ENCODE peak calls at places on chromosome 1, in seven cellular contexts. W is ascending aorta, C is right lobe of liver, J is fibroblast of lung, D is cardiac muscle cell, K is bronchial epithelial cell, L is astrocyte of the spinal cord. N is an unnamed sample.

GRCh38 chr1:11281518-11282331 is 8.7 kb downstream of the UBIAD1 start:
- DNase-seq in W (peak; percentile 69), C (no peak), J (peak; percentile 94), D (no peak), K (no peak), L (peak; percentile 96), N (no peak)

GRCh38 chr1:156815307-156815826 is 1.3 kb downstream of the SH2D2A start:
- DNase-seq in W (peak; percentile 71), C (no peak), J (peak; percentile 70), D (no peak), K (peak; percentile 71), L (peak; percentile 59), N (no peak)

GRCh38 chr1:9164537-9164910 is 35.6 kb upstream of the GPR157 start:
- DNase-seq in W (no peak), C (no peak), J (peak; percentile 41), D (no peak), K (no peak), L (peak; percentile 41), N (no peak)

GRCh38 chr1:234731371-234732085 is 121.5 kb upstream of the IRF2BP2 start:
- DNase-seq in W (no peak), C (no peak), J (peak; percentile 93), D (no peak), K (peak; percentile 98), L (peak; percentile 86), N (peak; percentile 68)

GRCh38 chr1:215720121-215720520 is 153.0 kb downstream of the KCTD3 start:
- DNase-seq in W (no peak), C (no peak), J (peak; percentile 8), D (no peak), K (no peak), L (no peak), N (no peak)

GRCh38 chr1:84506729-84507453 is 510 bp upstream of the GNG5 start:
- DNase-seq in W (no peak), C (no peak), J (no peak), D (no peak), K (no peak), L (no peak), N (no peak)

GRCh38 chr1:241605146-241605805 is 34.9 kb downstream of the CHML start:
- DNase-seq in W (no peak), C (no peak), J (no peak), D (peak; percentile 11), K (peak; percentile 56), L (no peak), N (no peak)

GRCh38 chr1:87951852-87952251 is 623.2 kb downstream of the LMO4 start:
- DNase-seq in W (no peak), C (no peak), J (peak; percentile 50), D (peak; percentile 51), K (no peak), L (peak; percentile 23), N (no peak)

GRCh38 chr1:172547071-172547470 is 14.1 kb downstream of the SUCO start:
- DNase-seq in W (no peak), C (no peak), J (peak; percentile 33), D (no peak), K (no peak), L (peak; percentile 48), N (no peak)

GRCh38 chr1:230137328-230137815 is 70.3 kb downstream of the GALNT2 start:
- DNase-seq in W (no peak), C (no peak), J (no peak), D (no peak), K (no peak), L (no peak), N (no peak)

GRCh38 chr1:17875171-17875881 is 120.2 kb downstream of the ACTL8 start:
- DNase-seq in W (no peak), C (no peak), J (peak; percentile 73), D (no peak), K (peak; percentile 18), L (peak; percentile 18), N (no peak)

GRCh38 chr1:200483491-200484143 is 73.8 kb upstream of the ZNF281 start:
- DNase-seq in W (no peak), C (peak; percentile 68), J (peak; percentile 100), D (peak; percentile 8), K (peak; percentile 99), L (peak; percentile 98), N (peak; percentile 72)

GRCh38 chr1:211381481-211382181 is 55.0 kb downstream of the TRAF5 start:
- DNase-seq in W (no peak), C (no peak), J (no peak), D (no peak), K (no peak), L (no peak), N (no peak)

GRCh38 chr1:19315378-19316206 is 3.5 kb downstream of the SLC66A1 start:
- DNase-seq in W (no peak), C (peak; percentile 42), J (peak; percentile 65), D (no peak), K (peak; percentile 40), L (no peak), N (peak; percentile 56)

GRCh38 chr1:208445710-208446702 is 201.8 kb upstream of the PLXNA2 start:
- DNase-seq in W (no peak), C (no peak), J (no peak), D (no peak), K (peak; percentile 23), L (no peak), N (no peak)

GRCh38 chr1:107877092-107877491 is 87.9 kb downstream of the VAV3 start:
- DNase-seq in W (no peak), C (no peak), J (peak; percentile 61), D (no peak), K (peak; percentile 78), L (peak; percentile 26), N (no peak)

GRCh38 chr1:30600706-30601105 is 122.7 kb downstream of the MATN1 start:
- DNase-seq in W (no peak), C (no peak), J (no peak), D (no peak), K (no peak), L (no peak), N (no peak)

DNA sequence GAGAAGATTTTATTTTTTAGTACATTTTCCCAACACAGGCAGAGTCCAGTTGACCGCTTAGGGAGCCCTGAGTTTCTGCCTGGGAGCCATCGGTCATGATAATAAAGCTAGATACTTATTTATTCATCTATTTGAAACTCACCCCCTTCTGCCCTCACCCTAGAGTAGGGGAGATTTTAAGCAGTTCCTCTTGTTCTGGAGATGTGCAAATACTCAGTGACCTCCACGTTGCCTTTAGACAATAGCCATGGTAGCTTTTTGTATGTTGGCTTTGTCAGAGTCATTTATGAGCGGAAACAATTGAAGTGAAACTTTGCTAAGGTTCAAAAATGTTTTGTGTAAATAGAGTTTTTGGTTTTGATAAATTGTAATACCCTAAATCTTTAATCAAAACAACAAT is 45.7 kb upstream of the PLPPR4 start:
- DNase-seq in W (no peak), C (no peak), J (no peak), D (no peak), K (no peak), L (no peak), N (no peak)
- TF ChIP-seq CTCF in W (no peak), C (no peak), J (no peak), D (no peak), K (no peak), L (no peak), N (no peak)

GRCh38 chr1:2802421-2802961 is 998 bp upstream of the TTC34 start:
- DNase-seq in W (no peak), C (no peak), J (no peak), D (no peak), K (no peak), L (no peak), N (no peak)

GRCh38 chr1:2803086-2803930 is 1.8 kb upstream of the TTC34 start:
- DNase-seq in W (peak; percentile 50), C (no peak), J (no peak), D (no peak), K (no peak), L (no peak), N (no peak)

GRCh38 chr1:2801046-2801445 is 447 bp downstream of the TTC34 start:
- DNase-seq in W (no peak), C (no peak), J (no peak), D (no peak), K (no peak), L (no peak), N (no peak)

GRCh38 chr1:2800664-2801045 is 838 bp downstream of the TTC34 start:
- DNase-seq in W (no peak), C (no peak), J (no peak), D (no peak), K (no peak), L (no peak), N (no peak)

DNA sequence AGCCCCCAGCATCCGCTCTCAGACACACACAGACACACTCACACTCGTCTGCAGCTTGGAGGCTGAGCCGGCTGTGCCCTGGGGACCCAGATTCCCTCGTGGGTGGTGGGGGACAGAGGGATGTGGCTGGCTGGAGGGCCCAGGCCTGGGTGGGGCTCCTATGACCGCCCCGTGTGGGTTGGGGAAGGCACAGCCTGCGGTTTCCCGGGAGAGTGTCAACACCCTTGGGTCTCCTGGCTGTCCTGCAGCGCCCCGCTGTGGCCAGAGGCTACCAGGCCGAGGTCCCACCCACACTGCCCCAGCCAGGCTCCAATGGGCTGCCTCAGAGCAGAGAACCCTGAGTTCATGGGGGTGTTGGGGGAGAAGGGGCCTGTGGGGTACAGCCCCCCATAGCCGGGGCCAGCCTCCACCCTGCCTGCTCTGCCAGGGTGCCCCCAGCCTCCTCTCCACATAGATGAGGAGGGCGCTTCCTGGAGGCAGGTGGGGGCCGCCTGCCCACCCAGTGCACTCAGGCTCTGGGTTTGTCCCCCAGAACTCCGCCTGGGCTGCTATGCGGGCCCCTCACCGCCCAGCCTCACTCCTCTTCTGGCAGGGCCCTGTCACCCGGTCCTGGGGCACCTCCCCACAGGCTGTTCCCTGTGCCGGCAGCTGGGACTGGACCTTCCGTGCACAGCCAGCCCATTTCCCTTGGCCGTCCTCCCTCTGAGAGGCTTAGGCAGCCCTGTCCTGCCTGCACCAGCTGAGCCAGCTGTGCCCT is at the start of gene TTC34:
- DNase-seq in W (no peak), C (no peak), J (no peak), D (no peak), K (no peak), L (no peak), N (no peak)
- TF ChIP-seq CTCF in W (peak; percentile 30), C (peak; percentile 18), J (peak; percentile 12), D (no peak), K (peak; percentile 20), L (no peak), N (peak; percentile 41)

GRCh38 chr1:180062452-180062971 is 92.2 kb upstream of the QSOX1 start:
- DNase-seq in W (no peak), C (no peak), J (no peak), D (no peak), K (no peak), L (no peak), N (no peak)
- TF ChIP-seq CTCF in W (no peak), C (no peak), J (no peak), D (no peak), K (no peak), L (no peak), N (no peak)

GRCh38 chr1:224831501-224831900 is 98.0 kb upstream of the DNAH14 start:
- DNase-seq in W (no peak), C (no peak), J (peak; percentile 29), D (no peak), K (no peak), L (no peak), N (no peak)

GRCh38 chr1:224825525-224826000 is 103.9 kb upstream of the DNAH14 start:
- DNase-seq in W (no peak), C (no peak), J (no peak), D (no peak), K (no peak), L (no peak), N (no peak)

DNA sequence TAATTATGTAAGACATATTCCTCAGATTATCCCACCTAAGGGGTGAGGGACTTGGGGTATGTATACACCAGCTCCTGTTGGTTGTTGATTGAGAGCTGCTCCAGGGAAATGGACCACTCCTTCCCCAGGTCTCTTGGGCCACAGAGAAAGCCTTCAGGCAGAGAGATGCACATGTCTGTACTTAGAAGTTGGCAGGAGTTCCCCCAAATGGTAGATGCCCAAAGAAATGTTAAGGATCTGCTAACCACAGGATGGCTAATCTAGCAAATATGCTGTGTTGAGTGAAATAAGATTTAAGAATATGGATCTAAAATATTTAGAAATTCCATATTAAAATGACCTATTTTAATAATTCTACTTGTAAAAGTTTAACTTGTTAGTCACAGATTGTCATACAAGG is 100.8 kb upstream of the DNAH14 start:
- DNase-seq in W (no peak), C (no peak), J (peak; percentile 45), D (no peak), K (no peak), L (peak; percentile 23), N (no peak)
- TF ChIP-seq CTCF in W (no peak), C (no peak), J (no peak), D (no peak), K (no peak), L (no peak), N (no peak)

N was measured in GM12878.